ENCODE peak calls at places on chromosomes 1 and 21, in eight cellular contexts. Z is hepatocyte, H is neural progenitor cell, S is GM23338, D is OCI-LY7, V is HCT116, F is MM.1S, N is SK-N-SH. T is an unnamed sample.

GRCh38 chr1:26820784-26821269 is 5.7 kb upstream of the ZDHHC18 start:
- DNase-seq in Z (no peak), V (no peak), D (peak; percentile 89), N (no peak), S (peak; percentile 27), F (peak; percentile 72), H (no peak), T (no peak)

GRCh38 chr1:44154665-44155064 is 13.2 kb upstream of the KLF18 start:
- DNase-seq in Z (peak; percentile 13), F (no peak), N (no peak), D (no peak), S (peak; percentile 79), H (no peak), V (peak; percentile 79), T (peak; percentile 87)

GRCh38 chr1:59331686-59332085 is 34.8 kb downstream of the FGGY start:
- DNase-seq in S (no peak), H (no peak), Z (no peak), V (no peak), F (no peak), D (no peak), N (no peak), T (no peak)

GRCh38 chr1:210373628-210373877 is 44.9 kb downstream of the HHAT start:
- DNase-seq in S (no peak), V (no peak), D (no peak), H (no peak), N (no peak), F (no peak), Z (no peak), T (no peak)

GRCh38 chr1:218345673-218346390 is 696 bp downstream of the TGFB2 start:
- DNase-seq in F (peak; percentile 77), Z (peak; percentile 80), D (peak; percentile 11), S (peak; percentile 72), H (peak; percentile 80), N (peak; percentile 89), V (no peak), T (peak; percentile 89)

GRCh38 chr1:27727126-27727525 is 1.4 kb downstream of the FAM76A start:
- DNase-seq in S (no peak), Z (no peak), H (no peak), D (peak; percentile 7), V (no peak), F (no peak), N (no peak), T (peak; percentile 17)

GRCh38 chr21:37550618-37551405 is 184.2 kb downstream of the DYRK1A start:
- DNase-seq in V (no peak), D (no peak), H (no peak), N (no peak), S (no peak), Z (peak; percentile 35), F (no peak), T (no peak)

GRCh38 chr1:9326596-9326995 is 33.9 kb downstream of the SPSB1 start:
- DNase-seq in F (no peak), N (no peak), D (no peak), V (no peak), Z (peak; percentile 66), S (no peak), H (peak; percentile 22), T (no peak)

GRCh38 chr1:7580923-7581753 is 190.0 kb upstream of the VAMP3 start:
- DNase-seq in D (no peak), V (no peak), N (no peak), Z (no peak), F (no peak), H (no peak), S (no peak), T (no peak)

GRCh38 chr1:15958788-15959187 is 17.1 kb downstream of the ZBTB17 start:
- DNase-seq in V (no peak), N (peak; percentile 31), D (no peak), F (no peak), Z (no peak), S (peak; percentile 18), H (no peak), T (no peak)

GRCh38 chr21:45136927-45137611 is 62.7 kb downstream of the ADARB1 start:
- DNase-seq in S (peak; percentile 96), D (peak; percentile 79), H (peak; percentile 92), Z (peak; percentile 93), F (peak; percentile 83), V (peak; percentile 57), N (peak; percentile 90), T (peak; percentile 92)

GRCh38 chr1:103514920-103515503 is 10.5 kb upstream of the RNPC3 start:
- DNase-seq in F (peak; percentile 58), S (peak; percentile 60), V (peak; percentile 35), N (peak; percentile 9), Z (peak; percentile 54), H (peak; percentile 53), D (peak; percentile 55), T (peak; percentile 67)

GRCh38 chr1:205350626-205351235 is 6.0 kb downstream of the KLHDC8A start:
- DNase-seq in V (no peak), D (no peak), N (no peak), H (peak; percentile 66), Z (no peak), F (no peak), S (peak; percentile 76), T (no peak)

GRCh38 chr1:109444376-109444775 is 18.1 kb upstream of the PSMA5 start:
- DNase-seq in H (no peak), V (no peak), Z (no peak), D (no peak), S (no peak), N (no peak), F (no peak), T (no peak)

GRCh38 chr21:29465528-29465927 is 166.8 kb downstream of the BACH1 start:
- DNase-seq in N (peak; percentile 54), S (no peak), V (no peak), F (no peak), H (no peak), D (no peak), Z (no peak), T (no peak)

GRCh38 chr1:21325231-21325718 is 35.0 kb upstream of the ECE1 start:
- DNase-seq in V (no peak), S (no peak), Z (no peak), F (no peak), H (no peak), D (peak; percentile 63), N (no peak), T (no peak)

GRCh38 chr1:229557214-229557850 is 1.2 kb downstream of the ABCB10 start:
- DNase-seq in S (no peak), Z (peak; percentile 29), V (no peak), D (peak; percentile 56), F (peak; percentile 79), H (no peak), N (no peak), T (peak; percentile 32)
- TF ChIP-seq EZH2phosphoT487 in S (no peak), Z (no peak), V (no peak), D (no peak), F (no peak), H (no peak), N (no peak), T (no peak)

DNA sequence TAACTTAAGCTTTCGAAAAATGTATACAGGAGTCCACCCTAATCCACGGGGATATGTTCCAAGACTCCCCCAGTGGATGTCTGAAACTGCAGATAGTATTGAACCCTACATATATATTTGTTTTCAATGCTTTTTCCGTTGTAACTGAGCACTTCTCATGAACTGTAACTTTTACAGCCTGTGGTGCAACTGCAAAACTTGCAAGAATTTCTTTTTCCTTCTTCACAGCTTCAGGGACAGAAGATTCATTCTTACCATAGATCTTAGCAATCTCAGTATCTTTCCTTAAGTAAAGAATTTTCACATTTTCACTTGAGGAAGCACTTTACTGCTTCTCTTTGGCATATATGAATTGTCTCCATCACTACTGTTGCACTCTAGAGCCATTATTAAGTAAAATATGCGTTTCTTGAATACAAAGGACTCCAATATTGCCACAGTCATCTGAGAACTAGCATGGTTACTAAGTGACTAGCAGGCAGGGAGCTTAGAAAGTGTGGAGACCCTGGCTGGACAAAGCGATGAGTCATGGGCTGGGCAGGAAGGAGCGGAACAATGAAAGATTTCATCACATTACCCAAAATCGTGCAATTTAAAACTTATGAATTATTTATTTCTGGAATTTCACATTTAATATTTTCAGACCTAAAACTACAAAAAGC is 14.1 kb downstream of the DPYD start:
- DNase-seq in N (no peak), V (no peak), D (no peak), F (no peak), Z (no peak), S (peak; percentile 4), H (no peak), T (peak; percentile 71)
- H3K4me1 ChIP-seq in N (peaks cover 4% of the 10 kb centered on the region), V (peaks cover 5% of the 10 kb centered on the region), D (no peaks in the 10 kb centered on the region), F (no peaks in the 10 kb centered on the region), Z (no peaks in the 10 kb centered on the region), S (no peaks in the 10 kb centered on the region), H (no peaks in the 10 kb centered on the region), T (peaks cover 12% of the 10 kb centered on the region)

DNA sequence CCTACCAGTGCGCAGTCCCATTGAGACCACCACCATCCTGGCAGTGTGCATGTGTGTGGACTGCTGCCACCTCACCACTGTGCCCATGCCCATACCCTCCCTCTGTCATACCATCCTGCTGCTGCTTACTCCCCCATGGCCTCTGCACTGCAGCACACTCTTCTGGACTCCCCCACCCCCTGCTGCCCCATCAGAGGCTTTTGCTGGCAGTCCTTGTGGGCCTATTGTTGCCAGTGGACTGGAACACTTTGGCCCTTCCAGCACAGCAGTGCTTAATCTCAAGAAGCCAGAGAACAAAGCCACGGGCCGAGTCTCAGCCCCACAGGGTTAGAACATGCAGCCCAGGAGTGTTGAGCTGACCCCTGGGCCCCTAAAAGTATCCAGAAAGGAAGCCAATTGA is 41.9 kb upstream of the IVNS1ABP start:
- DNase-seq in D (no peak), S (no peak), F (no peak), H (peak; percentile 32), Z (no peak), V (no peak), N (no peak), T (no peak)
- TF ChIP-seq CTCF in D (no peak), S (no peak), F (no peak), H (no peak), Z (no peak), V (no peak), N (no peak), T (no peak)

GRCh38 chr1:11765661-11766428 is 3.9 kb downstream of the C1orf167 start:
- DNase-seq in H (no peak), Z (peak; percentile 3), V (no peak), N (no peak), S (no peak), F (no peak), D (no peak), T (no peak)

GRCh38 chr1:11761285-11761684 is 708 bp upstream of the C1orf167 start:
- DNase-seq in S (no peak), H (no peak), D (no peak), V (no peak), F (no peak), Z (no peak), N (no peak), T (no peak)

GRCh38 chr1:11764519-11764918 is 2.5 kb downstream of the C1orf167 start:
- DNase-seq in Z (no peak), F (no peak), V (no peak), H (peak; percentile 29), N (no peak), S (no peak), D (no peak), T (no peak)

GRCh38 chr1:11759791-11760190 is 2.2 kb upstream of the C1orf167 start:
- DNase-seq in D (no peak), F (no peak), N (no peak), S (no peak), V (no peak), Z (no peak), H (no peak), T (no peak)

DNA sequence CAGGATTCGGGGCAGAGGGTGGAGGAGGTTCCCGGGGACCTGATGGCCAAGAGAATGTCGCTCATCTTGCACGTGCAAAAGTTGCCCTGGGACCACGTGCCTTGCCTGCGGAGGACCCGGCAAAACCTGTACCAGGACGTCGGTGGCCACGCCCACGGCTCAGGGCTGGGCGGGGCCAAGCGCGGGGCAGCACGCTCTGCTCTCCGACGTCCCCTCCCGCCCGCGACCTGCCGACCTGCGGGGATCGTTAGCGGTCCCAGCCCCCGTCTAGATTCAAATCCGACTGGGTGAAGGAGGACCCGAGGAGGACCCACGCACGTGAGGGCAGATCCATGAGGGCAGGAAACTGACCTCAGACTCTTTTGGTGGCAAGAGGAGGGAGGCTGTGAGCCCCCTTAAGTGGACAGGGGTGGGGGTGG is at the start of gene C1orf167:
- DNase-seq in F (no peak), H (peak; percentile 72), Z (peak; percentile 54), N (no peak), S (peak; percentile 79), V (no peak), D (no peak), T (no peak)
- TF ChIP-seq EZH2phosphoT487 in F (no peak), H (no peak), Z (no peak), N (no peak), S (no peak), V (no peak), D (no peak), T (no peak)